ENCODE peak calls at places on chromosomes 4 and X, in seven cellular contexts. G is progenitor cell of endocrine pancreas, H is OCI-M1, A is fibroblast of pulmonary artery, U is fibroblast of the conjunctiva, O is HT1080, D is RPMI8226. W is an unnamed sample.
A peak's percentile ranks its signal among the peaks of the same experiment; 100 is the strongest.

GRCh38 chr4:86400216-86400615 is 40.4 kb upstream of the MAPK10 start:
- DNase-seq in H (no peak), U (no peak), O (no peak), G (no peak), A (peak; percentile 18), D (no peak), W (peak; percentile 65)

GRCh38 chrX:108396188-108396885 is 41.9 kb downstream of the COL4A6 start:
- DNase-seq in H (no peak), G (no peak), U (no peak), O (peak; percentile 51), A (peak; percentile 23), D (no peak), W (no peak)

GRCh38 chr4:6092131-6092530 is 73.9 kb upstream of the C4orf50 start:
- DNase-seq in G (no peak), A (no peak), O (peak; percentile 22), H (no peak), U (no peak), D (no peak), W (no peak)

GRCh38 chrX:50697691-50698090 is 116.3 kb downstream of the SHROOM4 start:
- DNase-seq in U (peak; percentile 49), D (no peak), A (peak; percentile 80), O (peak; percentile 73), H (no peak), G (no peak), W (no peak)

GRCh38 chrX:20487227-20487626 is 220.5 kb upstream of the RPS6KA3 start:
- DNase-seq in D (no peak), G (no peak), U (no peak), A (peak; percentile 30), O (peak; percentile 80), H (peak; percentile 1), W (no peak)

GRCh38 chr4:108492816-108493595 is 127.4 kb upstream of the RPL34 start:
- DNase-seq in A (no peak), H (peak; percentile 58), G (peak; percentile 15), O (peak; percentile 44), U (no peak), D (no peak), W (peak; percentile 15)

GRCh38 chrX:52923781-52924241 is 26.7 kb downstream of the FAM156B start:
- DNase-seq in H (peak; percentile 22), U (no peak), D (peak; percentile 87), A (peak; percentile 56), O (peak; percentile 69), G (no peak), W (no peak)

GRCh38 chr4:59583845-59584568 is 1616.1 kb upstream of the ADGRL3 start:
- DNase-seq in A (no peak), H (no peak), O (no peak), U (no peak), D (no peak), G (no peak), W (no peak)

GRCh38 chr4:109171098-109171497 is 131.4 kb downstream of the COL25A1 start:
- DNase-seq in U (no peak), A (no peak), O (no peak), D (no peak), H (no peak), G (no peak), W (no peak)

W was measured in SK-N-DZ.